ENCODE peak calls at places on chromosomes 7 and 10, in four cellular contexts. T is tibial artery, Y is heart right ventricle, C is glutamatergic neuron. X is an unnamed sample.

GRCh38 chr7:131320603-131321002 is 7.1 kb upstream of the MKLN1 start:
- DNase-seq in Y (no peak), T (no peak), C (no peak), X (no peak)

GRCh38 chr7:101606176-101606923 is 22.7 kb downstream of the MYL10 start:
- DNase-seq in Y (no peak), T (no peak), C (no peak), X (no peak)

GRCh38 chr7:2824678-2825461 is 19.2 kb downstream of the GNA12 start:
- DNase-seq in Y (no peak), T (no peak), C (no peak), X (no peak)

GRCh38 chr10:137031-137430 is 1.8 kb downstream of the ZMYND11 start:
- DNase-seq in Y (no peak), C (peak), T (no peak), X (no peak)

GRCh38 chr7:37494940-37495339 is 46.3 kb upstream of the ELMO1 start:
- DNase-seq in T (no peak), Y (no peak), C (no peak), X (no peak)

GRCh38 chr10:49039409-49039808 is 75.9 kb downstream of the VSTM4 start:
- DNase-seq in T (no peak), Y (no peak), C (no peak), X (no peak)

GRCh38 chr7:8214162-8214897 is 47.6 kb downstream of the ICA1 start:
- DNase-seq in C (no peak), T (no peak), Y (no peak), X (no peak)

GRCh38 chr7:26624839-26625238 is 239.6 kb downstream of the SKAP2 start:
- DNase-seq in T (no peak), C (no peak), Y (no peak), X (no peak)

GRCh38 chr7:101140746-101141382 is 13.4 kb upstream of the AP1S1 start:
- DNase-seq in C (no peak), Y (no peak), T (no peak), X (no peak)

GRCh38 chr10:101297901-101298451 is 56.0 kb upstream of the BTRC start:
- DNase-seq in Y (peak), T (no peak), C (peak), X (peak)